ENCODE peak calls at places on chromosomes 12 and 14, in five cellular contexts. V is HepG2, X is SK-N-SH, S is HCT116, Z is GM23338. I is an unnamed sample.

GRCh38 chr12:119911147-119911546 is 34.0 kb upstream of the CIT start:
- DNase-seq in V (no peak), X (no peak), S (no peak), Z (no peak), I (no peak)

GRCh38 chr14:100287202-100287997 is 18.8 kb downstream of the SLC25A29 start:
- DNase-seq in X (no peak), Z (no peak), S (no peak), V (no peak), I (no peak)

GRCh38 chr14:96245710-96246534 is 10.1 kb upstream of the BDKRB1 start:
- DNase-seq in X (no peak), V (no peak), S (no peak), Z (no peak), I (no peak)

GRCh38 chr12:1846421-1847405 is 26.3 kb downstream of the LRTM2 start:
- DNase-seq in X (no peak), Z (no peak), S (no peak), V (no peak), I (no peak)

GRCh38 chr14:65255029-65255545 is 152.8 kb upstream of the MAX start:
- DNase-seq in X (peak), S (peak), Z (no peak), V (peak), I (no peak)

GRCh38 chr12:84113666-84114065 is 798.9 kb downstream of the SLC6A15 start:
- DNase-seq in Z (no peak), X (no peak), S (no peak), V (no peak), I (no peak)

GRCh38 chr14:79583738-79584405 is 627.4 kb downstream of the DIO2 start:
- DNase-seq in Z (no peak), V (no peak), X (no peak), S (no peak), I (no peak)

GRCh38 chr12:87704374-87704773 is 324.8 kb downstream of the C12orf50 start:
- DNase-seq in Z (no peak), V (no peak), X (no peak), S (no peak), I (no peak)

DNA sequence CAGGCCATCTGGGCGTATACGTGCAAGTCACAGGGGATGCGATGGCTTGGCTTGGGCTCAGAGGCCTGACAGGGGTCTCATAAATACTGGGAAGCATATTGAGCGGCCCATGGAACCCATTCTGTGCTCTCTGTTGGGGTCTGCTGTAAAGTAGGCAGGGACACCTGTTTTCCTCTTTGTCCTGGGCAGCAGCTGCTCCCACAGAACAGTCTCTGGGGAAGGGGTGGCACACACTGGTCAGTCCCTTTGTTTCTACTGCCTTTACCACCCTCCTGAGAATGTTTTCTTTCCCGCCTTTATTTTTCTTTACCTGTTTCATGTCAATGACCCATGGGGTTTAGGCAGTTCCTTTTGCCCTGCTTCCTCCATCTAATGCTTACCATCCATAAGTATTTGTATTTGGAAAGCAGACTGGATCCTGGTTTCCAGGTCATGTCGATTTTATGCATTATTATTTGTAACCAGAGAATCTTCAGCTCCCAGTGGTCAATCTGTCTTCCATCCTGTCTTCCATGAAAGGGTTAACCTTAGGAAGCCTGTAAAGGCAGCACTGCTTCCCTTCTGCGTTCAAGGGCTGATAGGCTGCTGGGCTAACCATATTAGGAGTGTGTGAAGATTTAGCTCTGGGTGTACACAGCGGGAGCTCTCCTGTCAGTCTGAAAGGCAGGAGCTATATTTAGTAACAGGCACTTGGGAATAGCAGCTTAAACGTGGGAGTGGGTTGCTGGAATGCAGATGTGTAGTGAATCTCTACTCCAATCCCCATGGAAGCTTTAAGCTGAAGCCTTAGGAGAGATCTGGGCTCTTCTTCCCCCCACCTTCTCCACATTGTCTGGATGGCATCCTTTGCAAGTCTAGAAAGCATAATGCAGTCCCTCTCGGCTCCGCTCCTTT is 124.0 kb downstream of the DYRK2 start:
- DNase-seq in S (no peak), X (peak), V (no peak), Z (peak), I (no peak)
- TF ChIP-seq REST in S (no peak), X (no peak), V (no peak), Z (no peak), I (no peak)

GRCh38 chr14:90554341-90554740 is 157.5 kb downstream of the CALM1 start:
- DNase-seq in X (no peak), Z (no peak), S (no peak), V (no peak), I (no peak)

GRCh38 chr14:90556050-90556477 is 159.2 kb downstream of the CALM1 start:
- DNase-seq in Z (peak), S (no peak), V (peak), X (peak), I (no peak)

GRCh38 chr14:90556666-90557450 is 160.0 kb downstream of the CALM1 start:
- DNase-seq in V (peak), X (no peak), Z (no peak), S (no peak), I (no peak)

GRCh38 chr14:90553921-90554336 is 157.1 kb downstream of the CALM1 start:
- DNase-seq in V (no peak), X (no peak), S (no peak), Z (no peak), I (no peak)

GRCh38 chr14:90555126-90556049 is 158.6 kb downstream of the CALM1 start:
- DNase-seq in Z (no peak), S (no peak), V (no peak), X (no peak), I (no peak)
- H3K4me3 ChIP-seq in Z (no peak), S (no peak), V (peak), X (no peak), I (no peak)

GRCh38 chr12:27191531-27191930 is 52.6 kb upstream of the STK38L start:
- DNase-seq in Z (no peak), S (no peak), V (no peak), X (no peak), I (no peak)

GRCh38 chr12:27193106-27193505 is 51.0 kb upstream of the STK38L start:
- DNase-seq in Z (no peak), V (no peak), S (no peak), X (no peak), I (no peak)

GRCh38 chr12:27194644-27195043 is 49.4 kb upstream of the STK38L start:
- DNase-seq in Z (no peak), X (no peak), S (no peak), V (no peak), I (no peak)

GRCh38 chr12:27192118-27192802 is 51.8 kb upstream of the STK38L start:
- DNase-seq in X (no peak), S (no peak), V (no peak), Z (no peak), I (no peak)

DNA sequence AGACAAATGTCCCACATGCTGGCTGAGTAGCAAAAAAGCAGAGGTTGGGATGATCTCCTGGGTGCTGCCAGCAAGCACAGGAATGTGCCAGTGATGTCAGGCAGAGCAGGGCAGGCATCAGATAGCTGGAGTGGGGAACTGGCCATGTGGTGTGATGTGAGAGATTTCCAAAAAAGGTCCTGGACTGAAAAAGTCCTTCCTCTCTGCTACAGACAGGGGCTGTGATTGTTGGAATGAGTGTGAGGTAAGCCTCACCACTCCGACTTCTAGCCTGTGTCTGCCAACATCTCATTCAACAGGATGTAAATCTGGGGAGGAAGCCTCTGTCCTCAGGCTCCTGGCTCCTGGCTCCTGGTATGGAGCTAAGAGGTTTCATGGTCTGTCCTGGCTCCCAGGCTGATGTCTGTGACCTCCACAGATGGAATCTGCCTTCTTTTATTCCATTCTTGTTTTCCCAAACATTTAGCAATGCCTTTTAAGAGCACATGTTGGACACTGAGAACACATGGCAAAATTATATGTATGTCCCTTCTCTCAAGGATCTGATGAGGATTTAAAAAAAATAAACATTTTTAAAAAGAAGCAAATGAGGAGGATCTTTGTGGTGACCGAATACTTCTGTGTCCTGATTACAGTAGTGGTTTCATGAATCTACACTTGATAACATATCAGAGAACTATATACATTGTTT is 50.1 kb upstream of the STK38L start:
- DNase-seq in X (peak), V (no peak), S (no peak), Z (no peak), I (no peak)
- TF ChIP-seq POLR2AphosphoS5 in X (no peak), V (no peak), S (no peak), Z (no peak), I (no peak)

GRCh38 chr14:75283162-75283883 is 4.7 kb downstream of the FOS start:
- DNase-seq in Z (peak), X (no peak), V (peak), S (no peak), I (peak)
- TF ChIP-seq REST in Z (no peak), X (no peak), V (no peak), S (no peak), I (no peak)

GRCh38 chr14:92653162-92653651 is 95.2 kb downstream of the LGMN start:
- DNase-seq in Z (no peak), X (no peak), S (no peak), V (no peak), I (no peak)

GRCh38 chr14:92655802-92656201 is 92.6 kb downstream of the LGMN start:
- DNase-seq in V (no peak), X (no peak), Z (no peak), S (no peak), I (no peak)

GRCh38 chr14:92656306-92656705 is 92.1 kb downstream of the LGMN start:
- DNase-seq in X (no peak), S (no peak), V (no peak), Z (no peak), I (no peak)

GRCh38 chr14:92654206-92654901 is 94.1 kb downstream of the LGMN start:
- DNase-seq in Z (no peak), X (no peak), S (no peak), V (no peak), I (no peak)

GRCh38 chr14:92655372-92655771 is 93.1 kb downstream of the LGMN start:
- DNase-seq in V (no peak), Z (no peak), S (no peak), X (no peak), I (no peak)
- H3K4me3 ChIP-seq in V (no peak), Z (no peak), S (no peak), X (no peak), I (peak)

DNA sequence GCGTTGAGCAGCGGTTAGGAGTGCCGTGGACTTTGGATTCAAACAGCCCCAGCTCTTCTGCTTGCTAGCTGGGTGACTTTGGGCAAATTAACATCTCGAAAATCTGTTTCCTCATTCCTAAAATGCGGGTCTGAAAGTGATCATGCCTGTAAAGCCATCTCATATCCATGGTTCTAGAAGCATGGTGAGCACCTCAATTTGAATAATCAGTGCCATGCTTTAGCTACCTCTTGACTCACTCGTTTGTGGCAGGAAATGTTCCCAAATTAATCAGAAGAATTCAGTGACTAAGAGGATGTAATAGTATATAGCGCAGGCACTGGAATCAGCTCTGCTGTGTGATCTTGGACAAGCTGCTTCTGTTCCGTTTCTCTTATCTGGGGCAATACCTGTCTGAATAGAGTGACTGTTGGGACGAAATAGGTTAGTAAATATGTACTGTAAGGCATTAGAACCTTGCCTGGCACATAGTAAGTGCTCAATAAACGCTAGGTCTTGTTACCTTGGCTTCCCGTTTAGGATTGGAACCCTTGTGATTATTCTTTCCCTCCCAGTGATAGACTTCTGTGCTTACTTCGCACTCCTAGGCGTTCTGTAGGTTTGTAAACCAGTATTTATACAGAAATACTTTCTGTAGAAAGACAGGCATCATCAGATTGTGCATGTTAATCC is 768 bp upstream of the SMAGP start:
- DNase-seq in V (peak), S (peak), X (no peak), Z (no peak), I (no peak)
- TF ChIP-seq POLR2AphosphoS5 in V (no peak), S (no peak), X (peak), Z (no peak), I (no peak)

GRCh38 chr14:87522575-87522974 is 470.4 kb downstream of the GALC start:
- DNase-seq in S (no peak), Z (peak), V (no peak), X (no peak), I (no peak)
- TF ChIP-seq REST in S (no peak), Z (no peak), V (no peak), X (no peak), I (no peak)

GRCh38 chr14:61101803-61102548 is 120.9 kb downstream of the SLC38A6 start:
- DNase-seq in V (no peak), X (no peak), Z (peak), S (no peak), I (peak)

GRCh38 chr14:61099221-61099835 is 118.3 kb downstream of the SLC38A6 start:
- DNase-seq in S (no peak), Z (no peak), V (no peak), X (no peak), I (no peak)

GRCh38 chr14:61103541-61104339 is 122.7 kb downstream of the SLC38A6 start:
- DNase-seq in X (peak), V (peak), Z (peak), S (peak), I (peak)

GRCh38 chr14:61104358-61104757 is 123.3 kb downstream of the SLC38A6 start:
- DNase-seq in S (no peak), V (no peak), Z (no peak), X (no peak), I (no peak)

GRCh38 chr14:61102549-61103466 is 121.8 kb downstream of the SLC38A6 start:
- DNase-seq in X (no peak), S (no peak), Z (no peak), V (peak), I (peak)
- H3K4me3 ChIP-seq in X (no peak), S (peak), Z (no peak), V (peak), I (no peak)

DNA sequence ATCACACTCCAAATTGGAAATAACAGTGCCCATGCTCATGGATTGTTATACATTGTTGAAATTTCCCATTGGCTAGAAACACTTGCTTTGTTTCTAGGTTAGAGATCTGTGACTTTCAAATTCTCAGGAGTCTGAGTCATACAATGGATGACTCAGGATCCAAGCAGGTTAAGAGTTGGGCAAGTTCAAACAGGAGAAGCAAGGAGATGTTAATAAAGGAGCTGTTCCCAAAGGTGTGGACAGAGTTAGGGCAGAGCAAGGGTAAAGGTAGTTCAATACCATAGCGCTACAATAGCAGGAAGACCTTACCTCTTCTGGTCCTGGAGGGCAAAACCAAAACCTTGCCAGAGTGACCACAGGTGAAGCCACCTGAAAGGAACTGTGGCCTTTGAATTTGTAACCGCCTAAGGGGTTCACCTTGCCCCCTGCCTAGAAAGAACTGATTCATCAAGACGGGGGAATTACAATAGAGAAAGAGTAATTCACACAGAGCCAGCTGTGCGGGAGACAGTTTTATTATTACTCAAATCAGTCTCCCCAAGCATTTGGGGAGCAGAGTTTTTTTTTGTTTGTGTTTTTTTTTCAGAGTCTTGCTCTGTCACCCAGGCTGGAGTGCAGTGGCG is 4.2 kb upstream of the AMN1 start:
- DNase-seq in Z (peak), X (no peak), S (peak), V (peak), I (no peak)
- TF ChIP-seq POLR2AphosphoS5 in Z (no peak), X (peak), S (peak), V (no peak), I (no peak)

GRCh38 chr14:33127531-33127930 is 188.9 kb downstream of the NPAS3 start:
- DNase-seq in X (no peak), Z (no peak), S (no peak), V (no peak), I (no peak)

GRCh38 chr14:33120966-33121365 is 182.3 kb downstream of the NPAS3 start:
- DNase-seq in V (no peak), Z (no peak), S (no peak), X (no peak), I (no peak)

GRCh38 chr14:33120341-33120740 is 181.7 kb downstream of the NPAS3 start:
- DNase-seq in Z (no peak), S (no peak), X (no peak), V (no peak), I (no peak)

GRCh38 chr14:33126433-33126832 is 187.8 kb downstream of the NPAS3 start:
- DNase-seq in X (no peak), V (no peak), S (no peak), Z (no peak), I (no peak)

DNA sequence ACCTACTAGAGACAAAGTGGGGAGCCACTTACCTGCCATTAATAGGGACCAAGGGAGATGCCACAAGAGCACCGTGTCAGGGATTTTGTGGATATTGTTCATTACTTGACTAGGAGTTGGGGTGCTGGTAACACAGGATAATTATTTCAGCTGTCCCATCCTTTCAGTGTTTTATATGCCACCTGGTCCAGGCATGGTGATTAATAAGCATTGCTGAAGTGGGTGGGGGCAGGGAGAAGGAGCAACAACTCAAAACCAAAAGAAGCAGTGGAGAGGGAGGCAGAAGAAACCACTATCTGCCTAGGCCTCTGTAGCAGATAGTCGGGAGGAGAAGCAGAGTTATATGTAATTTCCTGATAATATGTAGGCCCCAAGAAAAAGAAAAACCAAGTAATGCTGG is 184.6 kb downstream of the NPAS3 start:
- DNase-seq in V (no peak), X (no peak), Z (no peak), S (no peak), I (no peak)
- TF ChIP-seq REST in V (no peak), X (no peak), Z (no peak), S (no peak), I (no peak)